ENCODE peak calls at places on chromosomes 6 and 20, in four cellular contexts. I is IMR-90; M is CD4-positive, alpha-beta memory T cell; U is HCT116. E is an unnamed sample. For H3K9me3, the result is how much of the 10 kb centered on the place peaks cover.

GRCh38 chr6:13474360-13474759 is 13.0 kb downstream of the GFOD1 start:
- DNase-seq in I (peak), M (no peak), U (no peak), E (no peak)

GRCh38 chr6:11197175-11197535 is 35.3 kb downstream of the NEDD9 start:
- DNase-seq in I (peak), M (no peak), U (no peak), E (no peak)

GRCh38 chr6:108638993-108639392 is 78.3 kb downstream of the FOXO3 start:
- DNase-seq in I (no peak), M (no peak), U (no peak), E (no peak)

GRCh38 chr6:104632565-104632964 is 227.2 kb downstream of the HACE1 start:
- DNase-seq in I (no peak), M (no peak), U (no peak), E (no peak)

GRCh38 chr6:14207493-14207892 is 89.9 kb downstream of the CD83 start:
- DNase-seq in I (no peak), M (no peak), U (no peak), E (no peak)

GRCh38 chr6:33123181-33123580 is 47.4 kb downstream of the HLA-DPB1 start:
- DNase-seq in I (no peak), M (no peak), U (no peak), E (no peak)

GRCh38 chr6:1987640-1988039 is 257.8 kb downstream of the GMDS start:
- DNase-seq in I (peak), M (no peak), U (no peak), E (no peak)

GRCh38 chr6:75532521-75532920 is 38.9 kb upstream of the FILIP1 start:
- DNase-seq in I (peak), M (no peak), U (no peak), E (no peak)

GRCh38 chr20:17854307-17854903 is 114.2 kb downstream of the SNX5 start:
- DNase-seq in I (peak), M (no peak), U (peak), E (no peak)

GRCh38 chr6:33410711-33411631 is at the start of gene PHF1:
- DNase-seq in I (peak), M (peak), U (peak), E (no peak)

GRCh38 chr6:131784561-131784960 is 23.3 kb upstream of the ENPP1 start:
- DNase-seq in I (no peak), M (no peak), U (no peak), E (no peak)

GRCh38 chr6:136614994-136615393 is 64.8 kb upstream of the MAP7 start:
- DNase-seq in I (no peak), M (no peak), U (no peak), E (no peak)

GRCh38 chr6:20377623-20378265 is 23.9 kb upstream of the E2F3 start:
- DNase-seq in I (peak), M (no peak), U (no peak), E (no peak)

GRCh38 chr6:91291071-91291470 is 704.2 kb upstream of the MAP3K7 start:
- DNase-seq in I (peak), M (no peak), U (no peak), E (no peak)

DNA sequence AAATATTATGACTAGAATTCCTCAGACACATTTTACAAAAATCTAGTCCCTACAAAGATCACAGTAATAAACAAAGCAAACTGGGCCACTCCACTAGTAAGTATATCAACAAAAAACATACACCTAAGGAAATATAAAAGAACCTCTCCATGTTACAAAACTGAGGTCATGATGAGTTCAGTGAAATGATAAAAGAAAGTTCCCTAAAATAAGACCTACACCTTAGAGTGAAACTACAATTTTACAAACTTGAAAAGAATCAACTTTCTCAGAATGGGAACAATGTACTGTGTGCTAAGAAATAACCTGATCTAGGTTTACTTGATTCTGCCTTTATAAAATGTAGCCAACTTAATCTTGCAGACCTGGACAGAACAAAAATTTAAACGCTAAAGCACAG is 2.0 kb downstream of the RALGAPA2 start:
- DNase-seq in I (no peak), M (no peak), U (no peak), E (no peak)
- H3K4me3 ChIP-seq in I (no peak), M (no peak), U (no peak), E (peak)

GRCh38 chr6:168640738-168641137 is 199.8 kb downstream of the SMOC2 start:
- DNase-seq in I (no peak), M (no peak), U (no peak), E (no peak)

GRCh38 chr6:168638497-168639072 is 197.6 kb downstream of the SMOC2 start:
- DNase-seq in I (no peak), M (no peak), U (no peak), E (no peak)

GRCh38 chr6:168643401-168643800 is 202.4 kb downstream of the SMOC2 start:
- DNase-seq in I (no peak), M (no peak), U (no peak), E (no peak)

GRCh38 chr6:168640181-168640580 is 199.2 kb downstream of the SMOC2 start:
- DNase-seq in I (no peak), M (no peak), U (no peak), E (no peak)

GRCh38 chr6:168641455-168641854 is 200.5 kb downstream of the SMOC2 start:
- DNase-seq in I (no peak), M (no peak), U (no peak), E (no peak)
- H3K9me3 ChIP-seq in I (under half), M (under half), U (under half), E (under half)

GRCh38 chr20:34362502-34363061 is 491 bp upstream of the ITCH start:
- DNase-seq in I (no peak), M (no peak), U (no peak), E (no peak)

GRCh38 chr20:34365765-34366213 is 2.7 kb downstream of the ITCH start:
- DNase-seq in I (no peak), M (no peak), U (no peak), E (peak)

GRCh38 chr20:34364013-34364382 is 925 bp downstream of the ITCH start:
- DNase-seq in I (peak), M (no peak), U (no peak), E (no peak)

GRCh38 chr20:34367155-34367554 is 4.1 kb downstream of the ITCH start:
- DNase-seq in I (no peak), M (no peak), U (no peak), E (no peak)

GRCh38 chr20:34363062-34364012 is at the start of gene ITCH:
- DNase-seq in I (peak), M (peak), U (peak), E (peak)
- H3K4me3 ChIP-seq in I (peak), M (peak), U (peak), E (peak)

DNA sequence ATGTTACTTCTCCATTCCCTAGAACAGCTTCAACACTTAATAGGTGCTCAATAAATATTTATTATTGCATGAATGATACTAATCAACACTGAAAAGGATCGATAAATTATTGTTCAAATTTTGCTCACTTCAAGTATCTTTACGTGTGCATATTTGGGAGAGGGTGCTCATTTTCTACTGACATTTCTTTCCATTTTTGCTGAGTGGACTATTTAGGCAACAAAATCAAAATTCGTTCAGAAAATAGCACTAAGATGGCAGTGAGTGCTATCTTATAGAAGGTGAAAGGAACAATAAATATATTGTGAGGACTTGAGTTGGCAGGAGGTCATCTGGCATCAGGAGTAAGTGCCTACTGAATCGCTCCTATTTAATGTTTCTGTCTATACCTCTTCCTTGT is 501.9 kb upstream of the IRAK1BP1 start:
- DNase-seq in I (no peak), M (no peak), U (no peak), E (no peak)
- H3K9me3 ChIP-seq in I (under half), M (under half), U (under half), E (under half)

GRCh38 chr6:43702522-43703440 is 15.2 kb upstream of the MRPS18A start:
- DNase-seq in I (peak), M (no peak), U (peak), E (no peak)
- H3K4me3 ChIP-seq in I (no peak), M (no peak), U (peak), E (no peak)

DNA sequence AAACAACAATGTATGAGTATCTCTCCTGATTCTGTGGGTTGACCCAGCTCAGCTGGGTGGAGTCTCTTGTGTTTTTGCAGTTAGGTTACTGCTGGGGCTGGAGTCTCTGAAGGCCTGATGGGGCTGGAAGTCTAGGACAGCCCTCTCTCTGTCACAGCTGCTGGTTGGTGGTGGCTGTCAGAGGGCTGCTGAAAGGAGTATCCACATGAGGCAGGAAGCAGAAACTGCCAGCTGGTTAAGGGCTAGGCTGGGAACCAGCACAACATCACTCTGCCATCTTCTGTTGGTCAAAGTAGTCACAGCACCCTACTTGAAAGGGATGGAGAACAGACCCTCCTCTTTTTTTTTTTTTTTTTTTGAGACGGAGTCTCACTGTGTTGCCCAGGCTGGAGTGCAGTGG is 10.0 kb upstream of the PACSIN1 start:
- DNase-seq in I (no peak), M (no peak), U (no peak), E (no peak)
- H3K9me3 ChIP-seq in I (under half), M (under half), U (under half), E (under half)

DNA sequence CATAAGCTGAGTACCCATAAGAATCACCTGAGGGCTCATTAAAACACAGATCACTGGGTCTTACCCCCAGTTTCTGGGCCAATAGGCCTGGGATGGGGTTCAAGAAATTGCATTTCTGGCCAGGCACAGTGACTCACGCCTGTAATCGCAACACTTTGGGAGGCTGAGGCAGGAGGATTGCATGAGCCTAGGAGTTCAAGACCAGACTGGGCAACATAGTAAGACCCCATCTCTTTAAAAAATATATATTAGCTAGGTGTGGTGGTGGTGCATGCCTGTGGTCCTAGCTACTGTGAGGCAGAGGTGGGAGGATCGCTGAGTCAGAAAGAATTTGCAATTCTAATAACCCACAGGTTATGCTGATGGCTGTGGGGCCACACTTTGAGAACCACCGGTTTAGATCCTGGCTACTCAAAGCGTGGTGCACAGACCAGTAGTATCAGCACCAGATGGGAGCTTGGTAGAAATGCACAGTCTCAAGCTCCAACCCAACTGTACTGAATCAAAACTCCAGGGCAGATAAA is 2.0 kb downstream of the CCM2L start:
- DNase-seq in I (no peak), M (no peak), U (no peak), E (no peak)
- H3K4me3 ChIP-seq in I (no peak), M (no peak), U (no peak), E (no peak)

GRCh38 chr6:156279306-156279969 is 497.7 kb upstream of the ARID1B start:
- DNase-seq in I (no peak), M (no peak), U (no peak), E (no peak)
- H3K9me3 ChIP-seq in I (under half), M (under half), U (under half), E (under half)

GRCh38 chr20:25039697-25040437 is 18.1 kb downstream of the ACSS1 start:
- DNase-seq in I (peak), M (no peak), U (no peak), E (no peak)
- H3K4me3 ChIP-seq in I (no peak), M (no peak), U (no peak), E (no peak)

GRCh38 chr6:159376443-159377182 is 207.4 kb downstream of the FNDC1 start:
- DNase-seq in I (no peak), M (no peak), U (no peak), E (no peak)
- H3K9me3 ChIP-seq in I (under half), M (under half), U (under half), E (under half)

E was measured in naive thymus-derived CD4-positive, alpha-beta T cell.